ENCODE peak calls at places on chromosomes 5 and 9, in eight cellular contexts. R is GDM1, M is AG10803, U is neuronal stem cell, C is left ventricle myocardium inferior, P is left cardiac atrium, H is tibial nerve, J is NCI-H1092 treated with DMSO at 0.1 percent for 48 hours. T is an unnamed sample.

GRCh38 chr9:127278372-127278771 is 13.8 kb downstream of the GARNL3 start:
- DNase-seq in R (no peak), M (no peak), H (no peak), C (no peak), U (no peak), J (no peak), P (no peak), T (no peak)

GRCh38 chr5:68288756-68289134 is 73.2 kb downstream of the PIK3R1 start:
- DNase-seq in J (no peak), R (no peak), P (no peak), C (peak; percentile 18), U (no peak), M (no peak), H (no peak), T (no peak)

GRCh38 chr9:134966270-134966669 is 48.6 kb upstream of the FCN1 start:
- DNase-seq in C (no peak), U (no peak), H (no peak), P (no peak), R (no peak), J (no peak), M (no peak), T (no peak)

GRCh38 chr5:124659798-124660197 is 86.6 kb downstream of the ZNF608 start:
- DNase-seq in P (no peak), H (no peak), M (no peak), C (no peak), U (no peak), J (peak; percentile 55), R (no peak), T (no peak)

GRCh38 chr9:115341401-115341800 is 223.4 kb upstream of the TNC start:
- DNase-seq in R (no peak), C (no peak), U (no peak), H (peak; percentile 55), P (peak; percentile 37), M (peak; percentile 42), J (no peak), T (no peak)

GRCh38 chr5:126358525-126358924 is 64.7 kb upstream of the GRAMD2B start:
- DNase-seq in R (no peak), C (no peak), P (no peak), J (no peak), U (no peak), M (peak; percentile 54), H (no peak), T (no peak)

GRCh38 chr5:108093186-108093585 is 288.7 kb downstream of the FBXL17 start:
- DNase-seq in J (no peak), C (no peak), H (no peak), P (no peak), M (peak; percentile 47), R (no peak), U (no peak), T (no peak)

GRCh38 chr5:41637869-41638268 is 127.5 kb upstream of the PLCXD3 start:
- DNase-seq in J (no peak), H (no peak), R (no peak), U (no peak), M (no peak), C (no peak), P (no peak), T (no peak)

GRCh38 chr5:118946138-118946537 is 42.2 kb downstream of the DTWD2 start:
- DNase-seq in J (no peak), R (no peak), C (no peak), P (no peak), H (no peak), M (peak; percentile 15), U (no peak), T (no peak)

GRCh38 chr9:136372561-136373299 is 739 bp downstream of the CARD9 start:
- DNase-seq in H (peak; percentile 53), U (no peak), R (peak; percentile 46), P (peak; percentile 79), C (peak; percentile 67), J (no peak), M (peak; percentile 81), T (peak; percentile 21)

GRCh38 chr9:26081847-26082246 is 403.6 kb upstream of the TUSC1 start:
- DNase-seq in C (no peak), M (no peak), U (no peak), P (no peak), R (no peak), J (no peak), H (no peak), T (no peak)

GRCh38 chr5:133952729-133953567 is 15.5 kb downstream of the C5orf15 start:
- DNase-seq in P (peak; percentile 70), H (peak; percentile 69), J (no peak), C (peak; percentile 27), R (no peak), U (no peak), M (peak; percentile 97), T (peak; percentile 76)

GRCh38 chr5:142561029-142561428 is 124.9 kb downstream of the FGF1 start:
- DNase-seq in R (no peak), J (no peak), U (no peak), P (no peak), C (no peak), M (no peak), H (no peak), T (no peak)

GRCh38 chr9:385818-386398 is 171.2 kb downstream of the DOCK8 start:
- DNase-seq in U (peak; percentile 59), M (peak; percentile 46), H (peak; percentile 58), C (no peak), R (no peak), P (no peak), J (peak; percentile 71), T (peak; percentile 4)

GRCh38 chr9:135156525-135157510 is 69.3 kb downstream of the OLFM1 start:
- DNase-seq in M (peak; percentile 38), U (peak; percentile 90), P (peak; percentile 61), R (no peak), C (peak; percentile 28), J (no peak), H (peak; percentile 20), T (no peak)

GRCh38 chr5:76535577-76535976 is 87.6 kb downstream of the F2RL2 start:
- DNase-seq in M (no peak), H (no peak), P (no peak), C (no peak), R (no peak), U (no peak), J (no peak), T (no peak)

GRCh38 chr5:84301535-84301934 is 83.1 kb downstream of the EDIL3 start:
- DNase-seq in M (no peak), U (no peak), P (no peak), R (no peak), J (no peak), H (no peak), C (no peak), T (no peak)

GRCh38 chr5:171630047-171630669 is 155.5 kb upstream of the SMIM23 start:
- DNase-seq in R (no peak), M (peak; percentile 16), C (peak; percentile 63), P (peak; percentile 79), J (peak; percentile 28), H (no peak), U (peak; percentile 63), T (no peak)

GRCh38 chr9:89522261-89522978 is 24.5 kb upstream of the SEMA4D start:
- DNase-seq in H (no peak), R (peak; percentile 85), J (no peak), M (no peak), U (no peak), C (no peak), P (no peak), T (no peak)

GRCh38 chr5:142253938-142254895 is 70.6 kb downstream of the SPRY4 start:
- DNase-seq in J (no peak), U (no peak), H (no peak), R (no peak), P (no peak), C (no peak), M (peak; percentile 85), T (no peak)

GRCh38 chr5:112921031-112921832 is 795 bp downstream of the REEP5 start:
- DNase-seq in C (peak; percentile 75), M (peak; percentile 61), U (peak; percentile 64), R (peak; percentile 48), J (peak; percentile 51), P (peak; percentile 81), H (peak; percentile 31), T (no peak)

GRCh38 chr5:1762121-1762877 is 37.3 kb downstream of the MRPL36 start:
- DNase-seq in J (no peak), C (no peak), U (no peak), H (no peak), R (no peak), M (no peak), P (no peak), T (no peak)

GRCh38 chr9:6230037-6230778 is 14.6 kb downstream of the IL33 start:
- DNase-seq in P (peak; percentile 29), U (no peak), C (no peak), R (no peak), M (no peak), H (no peak), J (no peak), T (no peak)

GRCh38 chr9:16396389-16396788 is 474.1 kb downstream of the BNC2 start:
- DNase-seq in M (peak; percentile 19), P (no peak), U (no peak), J (no peak), C (no peak), R (no peak), H (no peak), T (no peak)

GRCh38 chr5:34673463-34674125 is 17.5 kb downstream of the RAI14 start:
- DNase-seq in M (no peak), R (no peak), P (no peak), C (no peak), J (no peak), U (no peak), H (no peak), T (no peak)

GRCh38 chr9:93083592-93084470 is 12.2 kb upstream of the CARD19 start:
- DNase-seq in C (no peak), H (no peak), M (no peak), U (no peak), R (no peak), J (no peak), P (no peak), T (no peak)

GRCh38 chr9:120904061-120904998 is 22.3 kb downstream of the TRAF1 start:
- DNase-seq in J (no peak), H (no peak), M (no peak), P (no peak), R (no peak), U (no peak), C (no peak), T (no peak)

GRCh38 chr5:137791803-137792202 is 37.6 kb upstream of the HNRNPA0 start:
- DNase-seq in M (no peak), C (no peak), R (no peak), U (no peak), P (no peak), J (no peak), H (no peak), T (no peak)

GRCh38 chr9:131258186-131258585 is 18.1 kb downstream of the FAM78A start:
- DNase-seq in M (peak; percentile 36), H (no peak), C (peak; percentile 72), R (no peak), J (no peak), U (no peak), P (peak; percentile 47), T (no peak)

GRCh38 chr9:18072967-18073366 is 401.0 kb upstream of the ADAMTSL1 start:
- DNase-seq in P (no peak), J (no peak), U (no peak), R (no peak), C (no peak), H (no peak), M (peak; percentile 7), T (no peak)

GRCh38 chr5:132428147-132428482 is 58.6 kb downstream of the SLC22A5 start:
- DNase-seq in P (no peak), J (peak; percentile 17), M (no peak), C (no peak), R (no peak), U (no peak), H (no peak), T (no peak)